ENCODE peak calls at places on chromosome 9, in five cellular contexts. H, Y, P, R and L are unnamed samples.

GRCh38 chr9:91790912-91791311 is 159.1 kb downstream of the ROR2 start:
- DNase-seq in Y (peak), P (no peak), H (no peak), R (no peak), L (no peak)

GRCh38 chr9:123028136-123028535 is 5.3 kb upstream of the GPR21 start:
- DNase-seq in H (no peak), R (no peak), Y (no peak), P (no peak), L (no peak)

GRCh38 chr9:88053888-88054501 is 79.7 kb upstream of the CDK20 start:
- DNase-seq in H (no peak), R (no peak), Y (no peak), P (no peak), L (no peak)

GRCh38 chr9:2015581-2016410 is 649 bp downstream of the SMARCA2 start:
- DNase-seq in Y (peak), P (no peak), H (peak), R (no peak), L (peak)

GRCh38 chr9:128166169-128166568 is 6.1 kb downstream of the BBLN start:
- DNase-seq in P (no peak), R (no peak), H (no peak), Y (no peak), L (no peak)

GRCh38 chr9:92191801-92192200 is 76.6 kb upstream of the SPTLC1 start:
- DNase-seq in H (no peak), P (no peak), R (peak), Y (peak), L (no peak)

GRCh38 chr9:76927540-76928240 is 21.8 kb upstream of the PRUNE2 start:
- DNase-seq in Y (peak), R (no peak), H (no peak), P (no peak), L (no peak)

GRCh38 chr9:114093761-114094505 is 5.2 kb downstream of the KIF12 start:
- DNase-seq in P (no peak), Y (no peak), R (no peak), H (no peak), L (no peak)

GRCh38 chr9:123251741-123252140 is 16.6 kb downstream of the STRBP start:
- DNase-seq in P (no peak), R (no peak), H (no peak), Y (no peak), L (no peak)

GRCh38 chr9:137064027-137064879 is 6.1 kb downstream of the SAPCD2 start:
- DNase-seq in R (no peak), Y (no peak), P (peak), H (peak), L (peak)

GRCh38 chr9:120324996-120325642 is 254.8 kb downstream of the CDK5RAP2 start:
- DNase-seq in Y (no peak), R (no peak), P (no peak), H (no peak), L (no peak)

GRCh38 chr9:33619666-33620404 is 95.8 kb downstream of the ANKRD18B start:
- DNase-seq in R (peak), H (no peak), P (no peak), Y (peak), L (no peak)

GRCh38 chr9:129021091-129021490 is 7.0 kb downstream of the SH3GLB2 start:
- DNase-seq in R (no peak), Y (no peak), P (no peak), H (no peak), L (no peak)

GRCh38 chr9:99635032-99635431 is 186.7 kb upstream of the NR4A3 start:
- DNase-seq in Y (peak), R (peak), P (no peak), H (no peak), L (no peak)

GRCh38 chr9:2127486-2127885 is 112.3 kb downstream of the SMARCA2 start:
- DNase-seq in R (peak), H (no peak), Y (peak), P (no peak), L (no peak)

GRCh38 chr9:98344581-98344980 is 89.1 kb upstream of the TBC1D2 start:
- DNase-seq in Y (no peak), P (no peak), R (no peak), H (no peak), L (no peak)

GRCh38 chr9:93181672-93182435 is 2.1 kb upstream of the WNK2 start:
- DNase-seq in H (no peak), Y (no peak), R (no peak), P (no peak), L (no peak)

GRCh38 chr9:109574061-109574882 is 76.2 kb upstream of the PTPN3 start:
- DNase-seq in H (no peak), R (peak), Y (peak), P (peak), L (no peak)